ENCODE peak calls at places on chromosome 7, in five cellular contexts. W is fibroblast of lung; A is CD8-positive, alpha-beta memory T cell; T is K562; E is upper lobe of right lung. O is an unnamed sample. For H3K27me3 and H3K9me3, the result is how much of the 10 kb centered on the place peaks cover.

GRCh38 chr7:25025218-25025671 is 45.3 kb upstream of the OSBPL3 start:
- DNase-seq in T (no peak), E (no peak), W (peak), A (no peak), O (no peak)

GRCh38 chr7:88307412-88307811 is 718 bp upstream of the STEAP4 start:
- DNase-seq in E (no peak), T (no peak), W (no peak), A (no peak), O (no peak)

GRCh38 chr7:98913612-98914011 is 35.3 kb downstream of the TRRAP start:
- DNase-seq in T (no peak), A (no peak), E (no peak), W (peak), O (no peak)

GRCh38 chr7:112023786-112024185 is 182.4 kb downstream of the DOCK4 start:
- DNase-seq in W (no peak), E (no peak), T (no peak), A (no peak), O (no peak)

GRCh38 chr7:150621376-150621775 is 10.8 kb downstream of the GIMAP6 start:
- DNase-seq in W (no peak), E (no peak), T (no peak), A (no peak), O (no peak)

GRCh38 chr7:68729361-68729760 is 868.9 kb upstream of the AUTS2 start:
- DNase-seq in T (no peak), W (no peak), A (no peak), E (no peak), O (no peak)

GRCh38 chr7:29796181-29796580 is 10.1 kb upstream of the WIPF3 start:
- DNase-seq in T (no peak), E (no peak), A (no peak), W (no peak), O (no peak)

GRCh38 chr7:1622441-1622840 is 47.6 kb upstream of the ELFN1 start:
- DNase-seq in E (no peak), T (no peak), A (no peak), W (no peak), O (no peak)

GRCh38 chr7:117828831-117829230 is 44.4 kb downstream of the CTTNBP2 start:
- DNase-seq in E (no peak), T (no peak), A (no peak), W (peak), O (no peak)

GRCh38 chr7:131285558-131285957 is 42.1 kb upstream of the MKLN1 start:
- DNase-seq in T (no peak), E (no peak), W (peak), A (no peak), O (no peak)

GRCh38 chr7:107469836-107470416 is at the start of gene GPR22:
- DNase-seq in A (no peak), W (no peak), T (no peak), E (no peak), O (no peak)

GRCh38 chr7:145698526-145699262 is 417.9 kb upstream of the CNTNAP2 start:
- DNase-seq in E (no peak), W (peak), A (no peak), T (no peak), O (no peak)

GRCh38 chr7:37833107-37833817 is 15.1 kb upstream of the NME8 start:
- DNase-seq in T (peak), A (peak), E (no peak), W (peak), O (peak)

GRCh38 chr7:151205749-151206148 is 4.5 kb downstream of the H2BK1 start:
- DNase-seq in A (no peak), W (no peak), T (no peak), E (no peak), O (no peak)

GRCh38 chr7:130095812-130096211 is 25.5 kb downstream of the KLHDC10 start:
- DNase-seq in T (no peak), W (peak), E (no peak), A (no peak), O (no peak)

GRCh38 chr7:4216016-4216415 is 466.1 kb upstream of the FOXK1 start:
- DNase-seq in W (no peak), E (no peak), A (no peak), T (no peak), O (no peak)

GRCh38 chr7:74025146-74025545 is 2.8 kb upstream of the ELN start:
- DNase-seq in T (no peak), A (no peak), W (no peak), E (no peak), O (no peak)

GRCh38 chr7:7642081-7642480 is 1.5 kb downstream of the UMAD1 start:
- DNase-seq in W (no peak), T (no peak), A (no peak), E (no peak), O (no peak)

GRCh38 chr7:142685877-142686508 is 63.3 kb upstream of the PRSS1 start:
- DNase-seq in T (no peak), A (peak), W (no peak), E (no peak), O (no peak)

GRCh38 chr7:54831046-54831643 is 72.1 kb upstream of the SEC61G start:
- DNase-seq in A (no peak), E (no peak), W (peak), T (no peak), O (no peak)

GRCh38 chr7:101174322-101174854 is 5.7 kb downstream of the NAT16 start:
- DNase-seq in A (no peak), T (no peak), W (no peak), E (no peak), O (no peak)
- H3K27me3 ChIP-seq in A (half or more), T (under half), W (half or more), E (half or more), O (half or more)

DNA sequence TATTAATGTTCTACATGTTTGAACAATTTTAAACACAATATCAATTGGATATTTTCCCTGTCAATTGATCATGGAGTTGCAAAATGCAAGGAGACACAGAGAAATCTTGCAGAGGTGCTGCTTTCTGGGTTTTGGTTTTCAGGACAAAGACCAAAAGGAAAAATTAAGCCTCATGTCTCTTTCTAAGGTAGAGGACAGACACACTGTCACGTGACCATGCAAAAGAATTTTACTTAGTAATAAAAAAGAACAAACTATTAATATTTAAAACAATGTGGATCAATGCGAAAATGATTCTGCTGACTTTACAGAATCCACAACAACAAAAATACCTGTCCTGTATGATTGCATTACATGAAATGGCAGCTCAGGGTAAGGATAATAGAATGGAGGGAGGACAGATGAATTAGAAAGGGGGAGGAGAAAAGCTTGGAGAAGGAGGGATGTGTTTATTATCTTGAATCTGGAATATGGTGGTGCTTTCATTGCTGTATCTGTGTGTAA is 493.7 kb upstream of the NUPR2 start:
- DNase-seq in W (no peak), A (no peak), T (no peak), E (no peak), O (no peak)
- H3K9me3 ChIP-seq in W (under half), A (under half), T (under half), E (under half), O (under half)

GRCh38 chr7:139043823-139044812 is 8.3 kb upstream of the ZC3HAV1L start:
- DNase-seq in W (no peak), T (peak), A (peak), E (no peak), O (peak)

GRCh38 chr7:139036901-139037300 is 1.1 kb upstream of the ZC3HAV1L start:
- DNase-seq in T (no peak), W (no peak), A (no peak), E (no peak), O (no peak)

GRCh38 chr7:139044813-139045794 is 9.3 kb upstream of the ZC3HAV1L start:
- DNase-seq in W (no peak), E (no peak), A (peak), T (peak), O (no peak)

GRCh38 chr7:139038691-139039090 is 2.8 kb upstream of the ZC3HAV1L start:
- DNase-seq in T (peak), W (no peak), A (no peak), E (no peak), O (no peak)

DNA sequence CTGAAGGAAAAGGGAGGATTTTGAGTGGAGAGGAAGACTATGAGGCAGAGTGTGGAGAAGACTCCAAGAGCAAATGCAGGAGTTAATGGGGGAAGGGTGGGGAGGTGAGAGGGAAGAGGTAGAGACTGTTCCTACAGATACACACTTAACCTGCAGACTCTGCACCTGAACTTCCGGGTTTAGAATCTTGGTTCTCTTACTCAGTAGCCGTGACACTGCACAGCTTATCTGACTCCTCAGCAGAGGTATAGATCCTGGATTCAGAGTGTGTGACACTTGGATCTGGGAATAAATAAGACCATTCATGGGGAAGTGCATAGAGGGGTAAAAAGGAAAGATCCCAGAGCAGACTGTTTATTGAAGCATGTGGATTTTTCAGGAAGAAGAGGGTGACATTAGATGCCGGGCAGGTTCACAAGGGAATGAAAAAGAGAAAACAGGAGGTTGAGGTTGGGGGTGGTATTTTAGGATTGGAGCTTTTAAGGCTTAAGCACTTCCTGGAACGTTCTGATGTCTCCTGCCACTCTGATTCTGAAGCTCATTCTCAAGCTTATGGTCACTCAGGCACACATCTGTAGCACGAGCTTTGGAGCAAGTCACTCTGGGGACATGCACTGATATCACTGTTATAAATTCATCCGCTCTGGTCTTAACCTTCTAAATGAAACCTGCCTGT is 5.7 kb upstream of the ZC3HAV1L start:
- DNase-seq in T (no peak), W (no peak), A (no peak), E (no peak), O (no peak)
- H3K27ac ChIP-seq in T (no peak), W (no peak), A (no peak), E (no peak), O (no peak)

DNA sequence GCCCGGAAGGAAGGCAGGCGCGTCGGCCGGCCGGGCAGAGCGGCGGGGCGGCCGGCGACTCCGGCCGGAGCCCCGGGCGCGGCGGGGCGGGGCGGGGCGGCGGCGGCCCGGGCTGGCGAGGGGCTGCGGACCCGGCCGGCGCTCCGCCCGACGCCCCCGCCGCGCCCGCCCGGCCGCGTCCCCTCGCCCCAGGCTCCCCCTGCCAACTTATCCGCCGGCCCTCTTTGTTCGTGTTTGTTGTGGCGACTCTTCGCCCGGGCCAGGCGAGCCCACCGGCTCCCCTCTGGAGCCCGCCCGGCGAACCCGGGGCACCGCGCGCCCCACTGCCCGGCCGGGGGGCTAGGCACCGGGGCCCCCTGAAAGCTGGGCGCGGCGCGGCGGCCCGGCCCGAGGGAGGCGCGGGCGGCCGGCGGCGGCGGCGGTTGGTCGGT is 497 bp downstream of the KDM7A start:
- DNase-seq in W (peak), A (no peak), T (peak), E (peak), O (peak)
- H3K27me3 ChIP-seq in W (under half), A (under half), T (under half), E (under half), O (under half)

GRCh38 chr7:259191-259505 is 30.8 kb upstream of the FOXL3 start:
- DNase-seq in T (no peak), A (no peak), E (peak), W (no peak), O (no peak)
- H3K9me3 ChIP-seq in T (under half), A (under half), E (under half), W (under half), O (under half)

GRCh38 chr7:27161214-27161720 is 4.1 kb downstream of the HOXA9 start:
- DNase-seq in T (peak), E (peak), W (no peak), A (no peak), O (peak)
- H3K27ac ChIP-seq in T (no peak), E (no peak), W (no peak), A (no peak), O (no peak)

DNA sequence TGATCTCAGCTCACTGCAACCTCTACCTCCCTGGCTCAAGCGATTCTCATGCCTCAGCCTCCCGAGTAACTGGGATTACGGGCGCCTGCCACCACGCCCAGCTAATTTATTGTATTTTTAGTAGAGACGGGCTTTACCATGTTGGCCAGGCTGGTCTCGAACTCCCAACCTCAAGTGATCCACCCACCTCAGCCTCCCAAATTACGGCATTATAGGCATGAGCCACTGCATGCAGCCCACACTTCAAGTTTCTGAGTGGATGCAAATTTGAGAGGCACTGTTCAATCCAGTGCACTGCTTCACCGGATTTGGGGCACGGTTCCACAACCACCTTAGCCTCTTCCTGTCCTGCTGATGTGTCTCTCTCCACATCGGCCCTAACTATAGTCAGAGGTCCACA is 16.5 kb downstream of the CNPY1 start:
- DNase-seq in W (no peak), T (no peak), A (no peak), E (peak), O (no peak)
- H3K27me3 ChIP-seq in W (under half), T (half or more), A (under half), E (half or more), O (half or more)

DNA sequence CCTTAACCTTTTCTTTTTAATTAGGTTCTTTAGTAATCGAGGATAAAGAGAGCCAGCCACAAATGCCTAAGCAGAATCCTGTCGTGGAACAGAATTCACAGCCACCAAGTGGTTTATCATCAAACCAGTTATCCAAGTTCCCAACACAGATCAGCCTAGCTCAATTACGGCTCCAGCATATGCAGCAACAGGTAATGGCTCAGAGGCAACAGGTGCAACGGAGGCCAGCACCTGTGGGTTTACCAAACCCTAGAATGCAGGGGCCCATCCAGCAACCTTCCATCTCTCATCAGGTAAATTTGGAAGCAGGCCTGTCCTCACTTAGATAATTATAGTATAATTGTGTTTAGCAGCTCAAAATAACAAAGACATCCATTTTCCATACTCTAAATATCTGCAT is 94.6 kb downstream of the TRIM24 start:
- DNase-seq in T (no peak), E (no peak), W (no peak), A (no peak), O (no peak)
- H3K9me3 ChIP-seq in T (under half), E (under half), W (under half), A (under half), O (under half)

GRCh38 chr7:232571-233455 is 40.4 kb downstream of the FAM20C start:
- DNase-seq in E (no peak), T (no peak), A (no peak), W (peak), O (no peak)

GRCh38 chr7:230274-230673 is 37.9 kb downstream of the FAM20C start:
- DNase-seq in W (no peak), A (no peak), T (no peak), E (no peak), O (no peak)

GRCh38 chr7:233456-234035 is 41.2 kb downstream of the FAM20C start:
- DNase-seq in W (no peak), E (no peak), A (no peak), T (no peak), O (no peak)

GRCh38 chr7:231030-231857 is 38.9 kb downstream of the FAM20C start:
- DNase-seq in E (no peak), W (peak), T (peak), A (no peak), O (no peak)

GRCh38 chr7:231858-232246 is 39.5 kb downstream of the FAM20C start:
- DNase-seq in W (no peak), T (no peak), A (no peak), E (no peak), O (no peak)
- H3K27ac ChIP-seq in W (peak), T (no peak), A (no peak), E (no peak), O (no peak)

GRCh38 chr7:292826-293225 is 2.9 kb downstream of the FOXL3 start:
- DNase-seq in W (no peak), T (no peak), A (no peak), E (peak), O (no peak)
- H3K27me3 ChIP-seq in W (under half), T (under half), A (under half), E (half or more), O (half or more)

O was measured in lower lobe of right lung.